ENCODE peak calls at places on chromosomes 11 and 22, in six cellular contexts. V is neural progenitor cell, Q is brain microvascular endothelial cell, J is upper lobe of right lung, U is prostate gland, W is cardiac muscle cell. I is an unnamed sample.

GRCh38 chr11:10044618-10045017 is 249.4 kb downstream of the SBF2 start:
- DNase-seq in U (no peak), W (no peak), V (peak; percentile 40), Q (no peak), J (no peak), I (no peak)

GRCh38 chr11:72234514-72234830 is 9.5 kb downstream of the PHOX2A start:
- DNase-seq in V (no peak), Q (no peak), J (no peak), W (no peak), U (no peak), I (no peak)

GRCh38 chr22:27576815-27577564 is 224.6 kb downstream of the MN1 start:
- DNase-seq in U (no peak), Q (peak; percentile 92), V (no peak), W (no peak), J (no peak), I (no peak)

GRCh38 chr22:41377846-41378245 is 3.9 kb upstream of the TEF start:
- DNase-seq in J (no peak), W (no peak), U (no peak), V (no peak), Q (no peak), I (no peak)

GRCh38 chr11:15655552-15655951 is 540.8 kb downstream of the INSC start:
- DNase-seq in J (no peak), V (no peak), U (no peak), Q (no peak), W (no peak), I (no peak)

GRCh38 chr11:80096736-80097135 is 655.9 kb upstream of the TENM4 start:
- DNase-seq in W (no peak), V (no peak), Q (peak; percentile 85), J (no peak), U (no peak), I (no peak)

GRCh38 chr11:3091846-3092602 is 34.8 kb upstream of the CARS1 start:
- DNase-seq in V (peak; percentile 85), W (peak; percentile 69), J (peak; percentile 84), Q (peak; percentile 37), U (peak; percentile 54), I (peak; percentile 42)

GRCh38 chr11:44944853-44945235 is 5.8 kb downstream of the TP53I11 start:
- DNase-seq in Q (no peak), V (peak; percentile 49), J (no peak), U (no peak), W (no peak), I (no peak)

GRCh38 chr11:2789331-2789730 is 89.5 kb upstream of the KCNQ1OT1 start:
- DNase-seq in Q (no peak), U (peak; percentile 3), W (no peak), J (no peak), V (no peak), I (no peak)

GRCh38 chr22:32265882-32266767 is 11.0 kb upstream of the SLC5A4 start:
- DNase-seq in J (no peak), Q (peak; percentile 67), V (peak; percentile 85), W (peak; percentile 81), U (peak; percentile 65), I (peak; percentile 21)

GRCh38 chr22:49658902-49659280 is 168.8 kb downstream of the BRD1 start:
- DNase-seq in J (peak; percentile 6), U (no peak), Q (no peak), W (no peak), V (no peak), I (no peak)

GRCh38 chr11:76803811-76804600 is 20.9 kb downstream of the TSKU start:
- DNase-seq in U (no peak), J (peak; percentile 84), V (no peak), W (no peak), Q (no peak), I (no peak)

GRCh38 chr11:103279821-103280220 is 170.6 kb downstream of the DYNC2H1 start:
- DNase-seq in J (no peak), U (no peak), V (no peak), W (no peak), Q (no peak), I (no peak)

GRCh38 chr11:117923773-117924172 is 5.4 kb downstream of the TMPRSS13 start:
- DNase-seq in V (no peak), U (no peak), W (no peak), J (no peak), Q (no peak), I (no peak)

GRCh38 chr22:22858559-22858937 is 29.1 kb upstream of the IGLL5 start:
- DNase-seq in W (no peak), Q (no peak), V (no peak), U (no peak), J (no peak), I (no peak)

GRCh38 chr11:9577551-9577950 is 4.1 kb downstream of the WEE1 start:
- DNase-seq in W (no peak), J (no peak), Q (peak; percentile 36), V (no peak), U (no peak), I (no peak)

GRCh38 chr22:50699754-50700386 is 27.2 kb downstream of the SHANK3 start:
- DNase-seq in J (peak; percentile 57), V (peak; percentile 62), W (peak; percentile 46), Q (no peak), U (no peak), I (no peak)

DNA sequence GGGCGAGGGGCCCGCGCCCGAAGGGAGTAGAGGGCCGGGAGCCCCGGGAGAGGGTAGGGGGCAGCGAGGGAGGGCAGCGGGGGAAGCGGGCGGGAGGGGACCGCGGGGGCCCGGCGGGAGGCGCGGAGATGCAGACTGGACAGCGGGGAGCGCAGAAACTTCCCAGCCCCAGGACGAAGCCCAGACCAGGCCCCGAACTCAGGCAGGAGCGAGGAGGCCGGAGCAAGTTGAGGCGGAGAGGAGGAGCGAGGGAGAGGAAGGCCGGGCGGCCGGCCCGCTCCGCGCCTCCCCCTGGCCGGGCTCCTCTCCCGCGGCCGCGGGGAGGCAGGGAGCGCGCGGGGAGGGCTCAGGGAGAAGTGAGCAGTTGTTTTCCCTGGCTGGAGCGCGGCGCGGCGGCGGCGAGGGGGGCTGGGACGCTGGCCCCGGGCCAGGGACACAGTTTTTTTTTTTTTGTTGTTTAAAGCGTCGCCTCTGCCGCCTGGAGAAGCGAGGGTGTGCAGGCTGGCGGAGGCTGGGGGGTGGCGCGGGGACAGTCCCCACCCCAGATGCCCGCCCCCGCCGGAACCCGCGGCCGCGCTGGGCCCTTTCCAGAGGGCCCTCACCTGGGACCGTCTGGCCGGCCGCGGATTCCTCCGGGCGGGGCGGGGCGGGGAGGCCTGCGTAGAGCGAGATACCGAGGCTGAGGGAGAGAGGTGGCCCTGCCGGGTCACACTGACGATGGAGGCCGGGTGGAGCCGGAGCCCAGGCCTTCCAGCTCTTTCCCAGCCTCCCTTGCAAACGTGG is at the start of gene LTBP3:
- DNase-seq in U (peak; percentile 70), V (peak; percentile 69), Q (peak; percentile 69), J (peak; percentile 93), W (peak; percentile 83), I (no peak)
- TF ChIP-seq CTCF in U (no peak), V (no peak), Q (no peak), J (no peak), W (no peak), I (peak; percentile 10)

DNA sequence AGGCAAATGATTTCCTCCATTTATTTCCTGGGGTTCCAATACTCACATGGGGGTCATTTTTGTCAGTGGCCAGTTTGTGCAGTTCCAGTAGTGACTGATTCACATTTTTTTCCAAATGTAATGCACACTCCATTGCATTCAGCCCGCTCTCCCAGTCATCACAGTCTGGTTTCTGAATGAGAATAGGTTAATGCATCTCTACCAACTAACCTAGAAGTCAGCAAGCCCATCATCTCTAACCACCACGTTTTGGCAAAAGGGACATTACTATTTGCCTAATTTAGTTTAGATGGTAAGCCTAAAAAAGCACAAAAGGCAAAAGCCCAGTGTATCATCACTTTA is 2.5 kb downstream of the FTH1 start:
- DNase-seq in U (no peak), Q (no peak), J (no peak), W (no peak), V (no peak), I (no peak)
- H3K4me3 ChIP-seq in U (peak overlapping the region; percentile 95), Q (peak overlapping the region; percentile 83), J (peak overlapping the region; percentile 99), W (no peak overlapping the region), V (peak overlapping the region; percentile 95), I (no peak overlapping the region)

GRCh38 chr22:43895986-43896645 is 4.3 kb upstream of the PNPLA5 start:
- DNase-seq in W (no peak), Q (no peak), V (peak; percentile 33), U (no peak), J (no peak), I (no peak)
- TF ChIP-seq CTCF in W (no peak), Q (peak; percentile 9), V (peak; percentile 29), U (no peak), J (no peak), I (no peak)

GRCh38 chr11:94127632-94128031 is 1.0 kb upstream of the PANX1 start:
- DNase-seq in V (no peak), W (no peak), J (no peak), Q (no peak), U (no peak), I (no peak)
- H3K4me3 ChIP-seq in V (peak overlapping the region; percentile 65), W (peak overlapping the region; percentile 98), J (peak overlapping the region; percentile 96), Q (peak overlapping the region; percentile 95), U (no peak overlapping the region), I (peak overlapping the region; percentile 85)

GRCh38 chr11:68388595-68389198 is 71.9 kb upstream of the PPP6R3 start:
- DNase-seq in J (no peak), Q (no peak), W (no peak), V (no peak), U (no peak), I (no peak)
- TF ChIP-seq CTCF in J (no peak), Q (no peak), W (no peak), V (no peak), U (no peak), I (no peak)

GRCh38 chr22:20395897-20396287 is 1.9 kb downstream of the ZNF74 start:
- DNase-seq in U (no peak), Q (no peak), J (no peak), V (no peak), W (no peak), I (no peak)
- H3K4me3 ChIP-seq in U (no peak overlapping the region), Q (no peak overlapping the region), J (no peak overlapping the region), V (peak overlapping the region; percentile 75), W (no peak overlapping the region), I (no peak overlapping the region)

DNA sequence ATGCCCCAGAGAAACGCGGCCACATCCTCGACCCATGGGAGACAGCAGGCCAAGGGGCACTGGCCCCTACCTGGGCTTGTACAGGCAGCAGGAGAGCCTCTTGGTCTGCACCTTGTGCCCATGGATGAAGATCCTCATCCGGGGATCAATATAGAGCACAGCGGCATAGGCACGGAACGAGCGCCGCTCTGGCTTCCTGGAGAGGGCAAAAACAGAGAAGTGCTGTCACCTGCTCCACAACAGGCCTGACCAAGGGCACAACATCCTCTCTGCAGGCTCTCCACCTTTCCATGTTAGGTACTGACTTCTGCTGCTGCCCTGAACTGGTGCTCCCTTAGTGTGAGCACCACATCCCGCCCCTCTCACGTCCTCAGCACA is 27.2 kb downstream of the MORC2 start:
- DNase-seq in U (no peak), W (no peak), J (no peak), V (no peak), Q (no peak), I (no peak)
- TF ChIP-seq CTCF in U (no peak), W (no peak), J (no peak), V (no peak), Q (no peak), I (no peak)

I was measured in LNCaP clone FGC.